ENCODE peak calls at places on chromosome 6, in six cellular contexts. X, T, D, C, K and V are unnamed samples.

GRCh38 chr6:163284151-163284550 is 130.4 kb upstream of the QKI start:
- DNase-seq in K (no peak), C (no peak), T (no peak), D (no peak), X (no peak), V (no peak)

GRCh38 chr6:151199976-151200375 is 39.8 kb upstream of the AKAP12 start:
- DNase-seq in D (no peak), C (no peak), X (no peak), K (no peak), T (no peak), V (no peak)

GRCh38 chr6:157725836-157726235 is 97.2 kb upstream of the SNX9 start:
- DNase-seq in T (no peak), D (no peak), K (no peak), C (no peak), X (no peak), V (no peak)

GRCh38 chr6:166279393-166279679 is 28.9 kb downstream of the PRR18 start:
- DNase-seq in D (no peak), X (no peak), T (no peak), K (no peak), C (no peak), V (no peak)

GRCh38 chr6:87407531-87407895 is 259 bp upstream of the CFAP206 start:
- DNase-seq in D (no peak), T (peak), K (no peak), X (no peak), C (no peak), V (no peak)

GRCh38 chr6:150200428-150201105 is 57.7 kb downstream of the PPP1R14C start:
- DNase-seq in K (no peak), C (no peak), X (no peak), T (no peak), D (no peak), V (no peak)

GRCh38 chr6:77403424-77403823 is 59.9 kb downstream of the HTR1B start:
- DNase-seq in D (peak), X (no peak), T (peak), K (no peak), C (no peak), V (no peak)

GRCh38 chr6:168507730-168508129 is 66.7 kb downstream of the SMOC2 start:
- DNase-seq in D (no peak), T (no peak), K (no peak), X (no peak), C (no peak), V (no peak)

GRCh38 chr6:89566011-89566775 is 72.4 kb downstream of the LYRM2 start:
- DNase-seq in K (no peak), C (no peak), X (no peak), T (no peak), D (no peak), V (no peak)

GRCh38 chr6:79777713-79778579 is 146.8 kb downstream of the SH3BGRL2 start:
- DNase-seq in K (peak), X (peak), T (peak), D (peak), C (peak), V (peak)

GRCh38 chr6:12356983-12357972 is 67.1 kb downstream of the EDN1 start:
- DNase-seq in D (peak), K (no peak), X (peak), C (no peak), T (no peak), V (no peak)